ENCODE peak calls at places on chromosomes 12 and 14, in ten cellular contexts. One of them, this sample, is unnamed.
A peak's percentile ranks its signal among the peaks of the same experiment; 100 is the strongest.

GRCh38 chr12:34166427-34167060 is 144.2 kb downstream of the ALG10 start:
- DNase-seq in mesendoderm: no peak
- DNase-seq in aorta: no peak
- DNase-seq in transverse colon: no peak
- DNase-seq in GM23338: no peak
- DNase-seq in HAP-1: no peak
- DNase-seq in thoracic aorta: no peak
- DNase-seq in adipocyte: no peak
- DNase-seq in RWPE2: no peak
- DNase-seq in heart right ventricle: no peak
- DNase-seq in this sample: no peak

GRCh38 chr12:106078358-106079025 is 60.3 kb downstream of the NUAK1 start:
- DNase-seq in mesendoderm: no peak
- DNase-seq in aorta: peak; percentile 85
- DNase-seq in transverse colon: peak; percentile 15
- DNase-seq in GM23338: no peak
- DNase-seq in HAP-1: no peak
- DNase-seq in thoracic aorta: peak; percentile 53
- DNase-seq in adipocyte: peak; percentile 47
- DNase-seq in RWPE2: no peak
- DNase-seq in heart right ventricle: peak; percentile 69
- DNase-seq in this sample: peak; percentile 57

GRCh38 chr12:65886996-65887395 is 62.7 kb downstream of the HMGA2 start:
- DNase-seq in mesendoderm: no peak
- DNase-seq in aorta: no peak
- DNase-seq in transverse colon: no peak
- DNase-seq in GM23338: no peak
- DNase-seq in HAP-1: no peak
- DNase-seq in thoracic aorta: no peak
- DNase-seq in adipocyte: peak; percentile 23
- DNase-seq in RWPE2: no peak
- DNase-seq in heart right ventricle: no peak
- DNase-seq in this sample: no peak

GRCh38 chr12:31749024-31749704 is 20.3 kb upstream of the AMN1 start:
- DNase-seq in mesendoderm: peak; percentile 98
- DNase-seq in aorta: peak; percentile 60
- DNase-seq in transverse colon: peak; percentile 86
- DNase-seq in GM23338: peak; percentile 89
- DNase-seq in HAP-1: peak; percentile 92
- DNase-seq in thoracic aorta: no peak
- DNase-seq in adipocyte: peak; percentile 87
- DNase-seq in RWPE2: peak; percentile 93
- DNase-seq in heart right ventricle: no peak
- DNase-seq in this sample: peak; percentile 80

GRCh38 chr14:75859746-75860145 is 122.0 kb downstream of the TGFB3 start:
- DNase-seq in mesendoderm: no peak
- DNase-seq in aorta: no peak
- DNase-seq in transverse colon: no peak
- DNase-seq in GM23338: no peak
- DNase-seq in HAP-1: no peak
- DNase-seq in thoracic aorta: no peak
- DNase-seq in adipocyte: peak; percentile 53
- DNase-seq in RWPE2: no peak
- DNase-seq in heart right ventricle: no peak
- DNase-seq in this sample: no peak

GRCh38 chr14:71166434-71166833 is 259.2 kb downstream of the PCNX1 start:
- DNase-seq in mesendoderm: no peak
- DNase-seq in aorta: no peak
- DNase-seq in transverse colon: peak; percentile 34
- DNase-seq in GM23338: peak; percentile 86
- DNase-seq in HAP-1: peak; percentile 74
- DNase-seq in thoracic aorta: no peak
- DNase-seq in adipocyte: peak; percentile 88
- DNase-seq in RWPE2: no peak
- DNase-seq in heart right ventricle: no peak
- DNase-seq in this sample: no peak

GRCh38 chr14:58844544-58844943 is 206.8 kb downstream of the DACT1 start:
- DNase-seq in mesendoderm: no peak
- DNase-seq in aorta: no peak
- DNase-seq in transverse colon: no peak
- DNase-seq in GM23338: no peak
- DNase-seq in HAP-1: no peak
- DNase-seq in thoracic aorta: no peak
- DNase-seq in adipocyte: no peak
- DNase-seq in RWPE2: no peak
- DNase-seq in heart right ventricle: no peak
- DNase-seq in this sample: no peak

GRCh38 chr12:54356228-54356627 is 8.1 kb downstream of the GPR84 start:
- DNase-seq in mesendoderm: no peak
- DNase-seq in aorta: no peak
- DNase-seq in transverse colon: no peak
- DNase-seq in GM23338: no peak
- DNase-seq in HAP-1: no peak
- DNase-seq in thoracic aorta: no peak
- DNase-seq in adipocyte: no peak
- DNase-seq in RWPE2: no peak
- DNase-seq in heart right ventricle: no peak
- DNase-seq in this sample: no peak

GRCh38 chr14:85528080-85528881 is 1.7 kb upstream of the FLRT2 start:
- DNase-seq in mesendoderm: peak; percentile 92
- DNase-seq in aorta: no peak
- DNase-seq in transverse colon: no peak
- DNase-seq in GM23338: peak; percentile 69
- DNase-seq in HAP-1: peak; percentile 81
- DNase-seq in thoracic aorta: no peak
- DNase-seq in adipocyte: peak; percentile 90
- DNase-seq in RWPE2: no peak
- DNase-seq in heart right ventricle: no peak
- DNase-seq in this sample: no peak

GRCh38 chr12:81627336-81628189 is 131.6 kb downstream of the PPFIA2 start:
- DNase-seq in mesendoderm: peak; percentile 53
- DNase-seq in aorta: no peak
- DNase-seq in transverse colon: no peak
- DNase-seq in GM23338: peak; percentile 75
- DNase-seq in HAP-1: peak; percentile 61
- DNase-seq in thoracic aorta: no peak
- DNase-seq in adipocyte: peak; percentile 83
- DNase-seq in RWPE2: no peak
- DNase-seq in heart right ventricle: no peak
- DNase-seq in this sample: no peak

GRCh38 chr14:98138666-98139065 is 1133.3 kb downstream of the BCL11B start:
- DNase-seq in mesendoderm: peak; percentile 78
- DNase-seq in aorta: no peak
- DNase-seq in transverse colon: peak; percentile 10
- DNase-seq in GM23338: peak; percentile 88
- DNase-seq in HAP-1: no peak
- DNase-seq in thoracic aorta: no peak
- DNase-seq in adipocyte: no peak
- DNase-seq in RWPE2: no peak
- DNase-seq in heart right ventricle: no peak
- DNase-seq in this sample: no peak

GRCh38 chr12:120230326-120230973 is 29.5 kb upstream of the RPLP0 start:
- DNase-seq in mesendoderm: peak; percentile 100
- DNase-seq in aorta: peak; percentile 80
- DNase-seq in transverse colon: peak; percentile 51
- DNase-seq in GM23338: peak; percentile 100
- DNase-seq in HAP-1: peak; percentile 26
- DNase-seq in thoracic aorta: peak; percentile 38
- DNase-seq in adipocyte: peak; percentile 96
- DNase-seq in RWPE2: peak; percentile 92
- DNase-seq in heart right ventricle: peak; percentile 64
- DNase-seq in this sample: peak; percentile 65

GRCh38 chr12:112349440-112349839 is 32.8 kb downstream of the HECTD4 start:
- DNase-seq in mesendoderm: no peak
- DNase-seq in aorta: no peak
- DNase-seq in transverse colon: no peak
- DNase-seq in GM23338: no peak
- DNase-seq in HAP-1: no peak
- DNase-seq in thoracic aorta: no peak
- DNase-seq in adipocyte: no peak
- DNase-seq in RWPE2: no peak
- DNase-seq in heart right ventricle: no peak
- DNase-seq in this sample: no peak

GRCh38 chr12:18752280-18752920 is 14.5 kb downstream of the CAPZA3 start:
- DNase-seq in mesendoderm: peak; percentile 99
- DNase-seq in aorta: no peak
- DNase-seq in transverse colon: no peak
- DNase-seq in GM23338: peak; percentile 52
- DNase-seq in HAP-1: no peak
- DNase-seq in thoracic aorta: no peak
- DNase-seq in adipocyte: peak; percentile 52
- DNase-seq in RWPE2: no peak
- DNase-seq in heart right ventricle: peak; percentile 25
- DNase-seq in this sample: no peak

GRCh38 chr12:132461526-132461925 is 28.4 kb upstream of the FBRSL1 start:
- DNase-seq in mesendoderm: no peak
- DNase-seq in aorta: no peak
- DNase-seq in transverse colon: no peak
- DNase-seq in GM23338: no peak
- DNase-seq in HAP-1: no peak
- DNase-seq in thoracic aorta: no peak
- DNase-seq in adipocyte: no peak
- DNase-seq in RWPE2: no peak
- DNase-seq in heart right ventricle: no peak
- DNase-seq in this sample: peak; percentile 37
- H3K27me3 ChIP-seq in mesendoderm: no peaks in the 10 kb centered on the region
- H3K27me3 ChIP-seq in aorta: no peaks in the 10 kb centered on the region
- H3K27me3 ChIP-seq in transverse colon: peaks cover 13% of the 10 kb centered on the region
- H3K27me3 ChIP-seq in GM23338: peaks cover 44% of the 10 kb centered on the region
- H3K27me3 ChIP-seq in HAP-1: no peaks in the 10 kb centered on the region
- H3K27me3 ChIP-seq in thoracic aorta: no peaks in the 10 kb centered on the region
- H3K27me3 ChIP-seq in adipocyte: peaks cover 29% of the 10 kb centered on the region
- H3K27me3 ChIP-seq in RWPE2: no peaks in the 10 kb centered on the region
- H3K27me3 ChIP-seq in heart right ventricle: peaks cover 47% of the 10 kb centered on the region
- H3K27me3 ChIP-seq in this sample: peaks cover 46% of the 10 kb centered on the region

GRCh38 chr14:67520482-67520881 is 12.6 kb upstream of the PLEKHH1 start:
- DNase-seq in mesendoderm: no peak
- DNase-seq in aorta: no peak
- DNase-seq in transverse colon: no peak
- DNase-seq in GM23338: no peak
- DNase-seq in HAP-1: no peak
- DNase-seq in thoracic aorta: no peak
- DNase-seq in adipocyte: no peak
- DNase-seq in RWPE2: no peak
- DNase-seq in heart right ventricle: no peak
- DNase-seq in this sample: no peak
- H3K27me3 ChIP-seq in mesendoderm: peaks cover 8% of the 10 kb centered on the region
- H3K27me3 ChIP-seq in aorta: no peaks in the 10 kb centered on the region
- H3K27me3 ChIP-seq in transverse colon: peaks cover 8% of the 10 kb centered on the region
- H3K27me3 ChIP-seq in GM23338: peaks cover 34% of the 10 kb centered on the region
- H3K27me3 ChIP-seq in HAP-1: peaks cover 9% of the 10 kb centered on the region
- H3K27me3 ChIP-seq in thoracic aorta: no peaks in the 10 kb centered on the region
- H3K27me3 ChIP-seq in adipocyte: peaks cover 57% of the 10 kb centered on the region
- H3K27me3 ChIP-seq in RWPE2: no peaks in the 10 kb centered on the region
- H3K27me3 ChIP-seq in heart right ventricle: peaks cover 35% of the 10 kb centered on the region
- H3K27me3 ChIP-seq in this sample: no peaks in the 10 kb centered on the region

GRCh38 chr12:2183556-2184541 is 131.1 kb downstream of the CACNA1C start:
- DNase-seq in mesendoderm: peak; percentile 73
- DNase-seq in aorta: no peak
- DNase-seq in transverse colon: no peak
- DNase-seq in GM23338: peak; percentile 56
- DNase-seq in HAP-1: no peak
- DNase-seq in thoracic aorta: no peak
- DNase-seq in adipocyte: peak; percentile 89
- DNase-seq in RWPE2: no peak
- DNase-seq in heart right ventricle: no peak
- DNase-seq in this sample: no peak

GRCh38 chr12:2179058-2179457 is 126.3 kb downstream of the CACNA1C start:
- DNase-seq in mesendoderm: no peak
- DNase-seq in aorta: no peak
- DNase-seq in transverse colon: no peak
- DNase-seq in GM23338: no peak
- DNase-seq in HAP-1: no peak
- DNase-seq in thoracic aorta: no peak
- DNase-seq in adipocyte: no peak
- DNase-seq in RWPE2: no peak
- DNase-seq in heart right ventricle: no peak
- DNase-seq in this sample: no peak

GRCh38 chr12:2177751-2178150 is 125.0 kb downstream of the CACNA1C start:
- DNase-seq in mesendoderm: no peak
- DNase-seq in aorta: no peak
- DNase-seq in transverse colon: no peak
- DNase-seq in GM23338: no peak
- DNase-seq in HAP-1: no peak
- DNase-seq in thoracic aorta: no peak
- DNase-seq in adipocyte: no peak
- DNase-seq in RWPE2: no peak
- DNase-seq in heart right ventricle: no peak
- DNase-seq in this sample: no peak

GRCh38 chr12:2179953-2180736 is 127.4 kb downstream of the CACNA1C start:
- DNase-seq in mesendoderm: no peak
- DNase-seq in aorta: peak; percentile 91
- DNase-seq in transverse colon: peak; percentile 62
- DNase-seq in GM23338: no peak
- DNase-seq in HAP-1: no peak
- DNase-seq in thoracic aorta: peak; percentile 71
- DNase-seq in adipocyte: peak; percentile 93
- DNase-seq in RWPE2: no peak
- DNase-seq in heart right ventricle: peak; percentile 65
- DNase-seq in this sample: no peak

GRCh38 chr12:2180737-2181082 is 127.9 kb downstream of the CACNA1C start:
- DNase-seq in mesendoderm: no peak
- DNase-seq in aorta: no peak
- DNase-seq in transverse colon: no peak
- DNase-seq in GM23338: no peak
- DNase-seq in HAP-1: no peak
- DNase-seq in thoracic aorta: no peak
- DNase-seq in adipocyte: no peak
- DNase-seq in RWPE2: no peak
- DNase-seq in heart right ventricle: no peak
- DNase-seq in this sample: no peak
- H3K27me3 ChIP-seq in mesendoderm: no peaks in the 10 kb centered on the region
- H3K27me3 ChIP-seq in aorta: no peaks in the 10 kb centered on the region
- H3K27me3 ChIP-seq in transverse colon: no peaks in the 10 kb centered on the region
- H3K27me3 ChIP-seq in GM23338: no peaks in the 10 kb centered on the region
- H3K27me3 ChIP-seq in HAP-1: peaks cover 3% of the 10 kb centered on the region
- H3K27me3 ChIP-seq in thoracic aorta: no peaks in the 10 kb centered on the region
- H3K27me3 ChIP-seq in adipocyte: no peaks in the 10 kb centered on the region
- H3K27me3 ChIP-seq in RWPE2: peaks cover 20% of the 10 kb centered on the region
- H3K27me3 ChIP-seq in heart right ventricle: no peaks in the 10 kb centered on the region
- H3K27me3 ChIP-seq in this sample: peaks cover 7% of the 10 kb centered on the region

DNA sequence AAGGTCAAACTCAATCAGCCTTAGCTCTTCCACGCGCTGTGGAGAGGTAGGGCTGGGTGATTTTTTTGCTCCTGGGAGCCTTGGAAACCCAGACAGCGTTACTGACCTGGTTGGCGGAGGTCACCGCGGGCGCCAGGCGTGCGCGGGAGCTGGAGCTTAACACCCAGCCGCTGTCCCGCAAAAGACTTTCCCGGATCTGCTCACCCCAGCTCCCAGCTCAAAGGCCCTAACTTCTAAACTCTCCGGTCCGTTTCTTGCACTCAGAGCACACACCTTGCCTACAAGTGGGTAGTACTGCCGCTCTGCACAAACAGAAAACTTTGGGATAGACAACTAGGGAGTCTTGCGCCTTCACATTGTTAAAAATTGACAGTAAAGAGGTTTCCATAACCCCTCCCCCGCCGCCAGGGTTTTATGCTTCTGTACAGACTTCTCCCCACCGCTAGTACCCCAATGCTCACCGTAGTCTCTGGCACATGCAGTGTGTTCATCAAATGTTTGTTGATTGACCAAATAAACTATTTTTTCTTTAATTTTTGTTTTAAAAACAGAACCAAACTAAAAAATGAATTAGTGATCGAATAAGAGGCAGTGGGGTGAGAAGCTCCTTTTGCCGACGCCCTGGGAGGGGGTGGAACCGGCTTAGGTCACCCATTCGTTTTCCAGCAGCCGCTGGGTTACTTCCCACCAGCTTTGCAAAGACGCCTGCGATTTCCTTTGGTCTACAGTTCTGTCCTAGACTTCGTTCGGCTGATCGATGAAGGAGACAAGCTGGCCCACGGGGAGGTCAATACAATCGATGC is 12.7 kb upstream of the TBX3 start:
- DNase-seq in mesendoderm: no peak
- DNase-seq in aorta: no peak
- DNase-seq in transverse colon: no peak
- DNase-seq in GM23338: no peak
- DNase-seq in HAP-1: no peak
- DNase-seq in thoracic aorta: no peak
- DNase-seq in adipocyte: no peak
- DNase-seq in RWPE2: no peak
- DNase-seq in heart right ventricle: no peak
- DNase-seq in this sample: no peak
- H3K27me3 ChIP-seq in mesendoderm: peaks cover 59% of the 10 kb centered on the region
- H3K27me3 ChIP-seq in aorta: no peaks in the 10 kb centered on the region
- H3K27me3 ChIP-seq in transverse colon: peaks cover 98% of the 10 kb centered on the region
- H3K27me3 ChIP-seq in GM23338: peaks cover 100% of the 10 kb centered on the region
- H3K27me3 ChIP-seq in HAP-1: peaks cover 34% of the 10 kb centered on the region
- H3K27me3 ChIP-seq in thoracic aorta: peaks cover 40% of the 10 kb centered on the region
- H3K27me3 ChIP-seq in adipocyte: peaks cover 65% of the 10 kb centered on the region
- H3K27me3 ChIP-seq in RWPE2: no peaks in the 10 kb centered on the region
- H3K27me3 ChIP-seq in heart right ventricle: peaks cover 100% of the 10 kb centered on the region
- H3K27me3 ChIP-seq in this sample: peaks cover 100% of the 10 kb centered on the region